ENCODE peak calls at places on chromosome 16, in seven cellular contexts. W is A673, X is HepG2, Y is tibial artery, M is adrenal gland, B is SK-N-SH, O is sigmoid colon. Z is an unnamed sample. For H3K4me1, the result is how much of the 10 kb centered on the place peaks cover.

GRCh38 chr16:27685802-27686201 is 135.9 kb downstream of the KATNIP start:
- DNase-seq in W (no peak), X (no peak), Y (no peak), M (no peak), B (no peak), O (no peak), Z (no peak)

GRCh38 chr16:53509906-53510703 is 7.1 kb upstream of the AKTIP start:
- DNase-seq in W (peak), X (peak), Y (peak), M (peak), B (peak), O (peak), Z (peak)

GRCh38 chr16:24178496-24178895 is 77.6 kb upstream of the CACNG3 start:
- DNase-seq in W (no peak), X (no peak), Y (no peak), M (no peak), B (no peak), O (no peak), Z (no peak)

GRCh38 chr16:85750021-85750826 is 672 bp downstream of the C16orf74 start:
- DNase-seq in W (peak), X (no peak), Y (no peak), M (peak), B (peak), O (no peak), Z (peak)

GRCh38 chr16:48118841-48119240 is 37.0 kb downstream of the ABCC12 start:
- DNase-seq in W (no peak), X (no peak), Y (no peak), M (no peak), B (no peak), O (no peak), Z (no peak)

GRCh38 chr16:86545481-86545880 is 9.6 kb downstream of the MTHFSD start:
- DNase-seq in W (no peak), X (no peak), Y (no peak), M (no peak), B (no peak), O (peak), Z (peak)

GRCh38 chr16:66604376-66605176 is at the start of gene CMTM3:
- DNase-seq in W (peak), X (peak), Y (peak), M (peak), B (peak), O (peak), Z (peak)

GRCh38 chr16:69406780-69407331 is 17.6 kb upstream of the CYB5B start:
- DNase-seq in W (peak), X (peak), Y (no peak), M (no peak), B (no peak), O (no peak), Z (no peak)

GRCh38 chr16:59887856-59888255 is 1153.7 kb upstream of the GOT2 start:
- DNase-seq in W (no peak), X (no peak), Y (no peak), M (no peak), B (no peak), O (no peak), Z (no peak)

GRCh38 chr16:69798466-69798865 is 36.3 kb downstream of the WWP2 start:
- DNase-seq in W (peak), X (no peak), Y (no peak), M (peak), B (no peak), O (no peak), Z (peak)

GRCh38 chr16:75323198-75323597 is 71.8 kb upstream of the BCAR1 start:
- DNase-seq in W (no peak), X (no peak), Y (no peak), M (no peak), B (no peak), O (no peak), Z (no peak)

GRCh38 chr16:70767377-70768204 is 33.4 kb downstream of the VAC14 start:
- DNase-seq in W (no peak), X (no peak), Y (no peak), M (no peak), B (no peak), O (no peak), Z (peak)

GRCh38 chr16:74984670-74985411 is at the start of gene WDR59:
- DNase-seq in W (peak), X (peak), Y (peak), M (peak), B (peak), O (peak), Z (peak)

GRCh38 chr16:22326771-22327445 is 29.7 kb downstream of the POLR3E start:
- DNase-seq in W (no peak), X (no peak), Y (no peak), M (no peak), B (no peak), O (no peak), Z (peak)

GRCh38 chr16:50884066-50884860 is 142.4 kb downstream of the CYLD start:
- DNase-seq in W (peak), X (peak), Y (no peak), M (peak), B (peak), O (no peak), Z (no peak)

GRCh38 chr16:89721644-89722391 is 481 bp downstream of the ZNF276 start:
- DNase-seq in W (peak), X (no peak), Y (peak), M (peak), B (peak), O (no peak), Z (peak)

GRCh38 chr16:67260426-67261063 is 11.8 kb downstream of the SLC9A5 start:
- DNase-seq in W (no peak), X (peak), Y (peak), M (peak), B (peak), O (peak), Z (peak)

GRCh38 chr16:75957870-75958269 is 231.6 kb upstream of the CPHXL start:
- DNase-seq in W (no peak), X (no peak), Y (no peak), M (no peak), B (no peak), O (no peak), Z (no peak)

GRCh38 chr16:58198022-58198683 is at the start of gene CSNK2A2:
- DNase-seq in W (peak), X (peak), Y (peak), M (peak), B (peak), O (peak), Z (peak)

GRCh38 chr16:58195771-58196170 is 2.1 kb downstream of the CSNK2A2 start:
- DNase-seq in W (no peak), X (no peak), Y (no peak), M (no peak), B (no peak), O (no peak), Z (no peak)

GRCh38 chr16:58196898-58197313 is 1.0 kb downstream of the CSNK2A2 start:
- DNase-seq in W (peak), X (no peak), Y (no peak), M (no peak), B (peak), O (no peak), Z (peak)

GRCh38 chr16:58198739-58199411 is 969 bp upstream of the CSNK2A2 start:
- DNase-seq in W (no peak), X (no peak), Y (no peak), M (no peak), B (no peak), O (no peak), Z (no peak)

DNA sequence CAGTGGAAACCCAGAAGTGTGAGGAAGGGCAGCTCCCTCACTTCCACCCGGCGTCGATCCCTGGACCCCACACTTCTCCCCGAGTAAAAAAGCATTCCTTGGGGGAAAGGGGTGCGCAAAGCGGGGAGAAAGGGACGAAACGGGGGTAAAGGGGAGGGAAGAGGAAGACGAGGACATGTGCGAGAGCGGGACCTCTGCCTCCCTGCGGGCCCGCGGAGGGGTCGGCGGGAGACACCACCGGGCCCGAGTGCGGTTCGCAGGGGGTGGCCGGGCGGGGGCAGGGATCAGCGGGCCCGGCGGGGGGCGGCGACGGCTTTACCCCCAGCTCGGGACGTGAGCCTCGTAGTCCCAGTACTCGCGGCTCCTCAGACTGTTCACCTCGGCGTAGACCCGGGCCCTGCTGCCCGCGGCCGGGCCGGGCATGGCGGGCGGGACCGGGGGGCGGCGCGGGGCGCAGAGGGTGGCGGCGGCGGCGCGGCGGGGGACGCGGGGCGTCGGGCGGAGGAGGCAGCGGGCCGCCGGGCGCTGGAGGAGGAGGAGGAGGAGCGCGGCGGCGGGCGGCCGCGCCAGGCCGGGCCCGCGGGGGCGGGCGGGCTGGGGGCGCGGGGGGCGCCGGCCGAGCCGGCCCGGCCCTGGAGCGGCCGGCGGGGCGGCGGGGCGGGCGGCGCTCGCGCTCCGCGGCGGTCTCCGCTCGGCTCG is 443 bp downstream of the CSNK2A2 start:
- DNase-seq in W (no peak), X (no peak), Y (no peak), M (no peak), B (peak), O (no peak), Z (peak)
- TF ChIP-seq CTCF in W (no peak), X (no peak), Y (no peak), M (no peak), B (no peak), O (no peak), Z (no peak)

GRCh38 chr16:10594312-10594950 is 14.0 kb upstream of the EMP2 start:
- DNase-seq in W (no peak), X (no peak), Y (no peak), M (peak), B (no peak), O (no peak), Z (peak)

GRCh38 chr16:10590342-10590741 is 9.9 kb upstream of the EMP2 start:
- DNase-seq in W (no peak), X (no peak), Y (no peak), M (no peak), B (no peak), O (no peak), Z (no peak)

GRCh38 chr16:10589106-10589505 is 8.7 kb upstream of the EMP2 start:
- DNase-seq in W (no peak), X (no peak), Y (no peak), M (no peak), B (no peak), O (no peak), Z (no peak)

GRCh38 chr16:10597184-10597583 is 16.8 kb upstream of the EMP2 start:
- DNase-seq in W (no peak), X (no peak), Y (no peak), M (no peak), B (no peak), O (no peak), Z (peak)

GRCh38 chr16:10592611-10593010 is 12.2 kb upstream of the EMP2 start:
- DNase-seq in W (no peak), X (no peak), Y (no peak), M (no peak), B (no peak), O (no peak), Z (no peak)
- H3K4me1 ChIP-seq in W (under half), X (under half), Y (under half), M (under half), B (under half), O (under half), Z (under half)

GRCh38 chr16:3035289-3035971 is 1.3 kb downstream of the BICDL2 start:
- DNase-seq in W (no peak), X (no peak), Y (no peak), M (no peak), B (no peak), O (no peak), Z (no peak)
- H3K4me3 ChIP-seq in W (no peak), X (no peak), Y (no peak), M (no peak), B (no peak), O (no peak), Z (no peak)

GRCh38 chr16:19662351-19662750 is 55.7 kb downstream of the KNOP1 start:
- DNase-seq in W (no peak), X (peak), Y (no peak), M (no peak), B (no peak), O (no peak), Z (no peak)

GRCh38 chr16:19660432-19660831 is 57.6 kb downstream of the KNOP1 start:
- DNase-seq in W (no peak), X (no peak), Y (no peak), M (no peak), B (no peak), O (no peak), Z (no peak)

GRCh38 chr16:19655242-19655777 is 62.7 kb downstream of the KNOP1 start:
- DNase-seq in W (no peak), X (no peak), Y (no peak), M (no peak), B (peak), O (no peak), Z (no peak)

GRCh38 chr16:19657831-19658230 is 60.2 kb downstream of the KNOP1 start:
- DNase-seq in W (no peak), X (no peak), Y (no peak), M (no peak), B (no peak), O (no peak), Z (no peak)

GRCh38 chr16:19659554-19659953 is 58.5 kb downstream of the KNOP1 start:
- DNase-seq in W (no peak), X (no peak), Y (no peak), M (no peak), B (no peak), O (no peak), Z (no peak)
- TF ChIP-seq CTCF in W (peak), X (peak), Y (no peak), M (no peak), B (no peak), O (no peak), Z (no peak)

DNA sequence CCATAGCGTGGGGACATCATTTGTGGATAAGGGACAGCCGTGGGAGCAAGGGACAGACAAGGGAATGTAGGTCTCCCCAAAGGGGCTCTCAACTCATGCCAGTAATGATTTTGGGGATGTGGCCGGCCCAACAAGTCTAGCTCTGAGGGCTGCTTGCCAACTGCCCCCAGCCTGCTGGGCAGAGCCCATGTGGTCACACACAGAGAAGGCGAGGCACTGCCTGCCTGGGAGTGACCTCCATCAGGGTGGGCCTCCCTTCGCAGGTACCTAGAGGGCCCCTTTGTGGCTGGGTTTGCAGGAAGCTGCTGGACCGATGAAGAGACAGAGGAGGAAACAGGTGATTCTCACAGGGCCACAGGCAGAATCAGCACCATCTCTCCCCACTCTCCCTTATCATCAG is 177.1 kb downstream of the C16orf78 start:
- DNase-seq in W (no peak), X (no peak), Y (no peak), M (no peak), B (no peak), O (no peak), Z (no peak)
- H3K4me1 ChIP-seq in W (under half), X (under half), Y (under half), M (under half), B (under half), O (under half), Z (under half)

GRCh38 chr16:1492923-1493745 is at the start of gene TELO2:
- DNase-seq in W (peak), X (peak), Y (peak), M (peak), B (peak), O (peak), Z (peak)

GRCh38 chr16:1495281-1496262 is 2.4 kb downstream of the TELO2 start:
- DNase-seq in W (no peak), X (no peak), Y (no peak), M (no peak), B (no peak), O (no peak), Z (no peak)

GRCh38 chr16:1493746-1494094 is 560 bp downstream of the TELO2 start:
- DNase-seq in W (peak), X (no peak), Y (no peak), M (peak), B (no peak), O (no peak), Z (peak)

GRCh38 chr16:1494129-1494640 is 1.0 kb downstream of the TELO2 start:
- DNase-seq in W (peak), X (peak), Y (peak), M (peak), B (peak), O (peak), Z (peak)

GRCh38 chr16:1494711-1495110 is 1.6 kb downstream of the TELO2 start:
- DNase-seq in W (no peak), X (no peak), Y (no peak), M (no peak), B (no peak), O (peak), Z (no peak)
- H3K4me3 ChIP-seq in W (peak), X (no peak), Y (peak), M (no peak), B (no peak), O (no peak), Z (peak)

GRCh38 chr16:30774367-30775130 is 12.4 kb downstream of the RNF40 start:
- DNase-seq in W (no peak), X (no peak), Y (no peak), M (peak), B (no peak), O (no peak), Z (peak)
- TF ChIP-seq CTCF in W (no peak), X (no peak), Y (no peak), M (no peak), B (no peak), O (no peak), Z (no peak)

GRCh38 chr16:30335598-30336474 is 19.3 kb downstream of the CD2BP2 start:
- DNase-seq in W (no peak), X (peak), Y (no peak), M (peak), B (no peak), O (peak), Z (peak)

GRCh38 chr16:30346286-30346685 is 8.8 kb downstream of the CD2BP2 start:
- DNase-seq in W (no peak), X (no peak), Y (no peak), M (no peak), B (no peak), O (no peak), Z (no peak)

GRCh38 chr16:30342751-30343490 is 12.2 kb downstream of the CD2BP2 start:
- DNase-seq in W (no peak), X (no peak), Y (no peak), M (no peak), B (no peak), O (no peak), Z (peak)

DNA sequence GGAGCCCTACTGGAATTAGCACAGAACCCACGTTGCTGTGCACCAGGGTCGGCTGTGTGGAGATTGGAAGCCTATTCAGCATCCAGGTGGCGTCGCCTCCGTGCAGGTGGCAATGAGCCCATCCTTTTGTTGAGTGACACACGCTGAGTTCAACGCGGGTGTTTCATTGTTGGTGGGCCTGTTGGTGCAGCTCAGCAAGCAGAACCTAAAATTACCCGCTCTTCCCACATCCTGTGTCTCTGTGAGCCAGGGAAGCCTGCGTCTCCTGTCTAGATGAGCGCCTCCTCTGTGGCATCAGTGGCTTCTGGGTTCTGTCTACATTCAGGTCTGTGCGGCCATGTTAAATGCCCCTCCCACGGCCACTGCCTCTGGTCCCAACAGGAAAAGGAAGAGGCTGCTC is 14.5 kb downstream of the CD2BP2 start:
- DNase-seq in W (no peak), X (no peak), Y (no peak), M (no peak), B (no peak), O (no peak), Z (no peak)
- H3K4me1 ChIP-seq in W (under half), X (under half), Y (under half), M (under half), B (under half), O (under half), Z (under half)

GRCh38 chr16:20878682-20879147 is 21.4 kb downstream of the DCUN1D3 start:
- DNase-seq in W (no peak), X (peak), Y (no peak), M (no peak), B (no peak), O (no peak), Z (no peak)

GRCh38 chr16:20880867-20881866 is 19.0 kb downstream of the DCUN1D3 start:
- DNase-seq in W (no peak), X (peak), Y (no peak), M (no peak), B (no peak), O (no peak), Z (peak)

GRCh38 chr16:20875358-20875656 is 24.9 kb downstream of the DCUN1D3 start:
- DNase-seq in W (no peak), X (no peak), Y (no peak), M (no peak), B (no peak), O (no peak), Z (no peak)

GRCh38 chr16:20883554-20884239 is 16.5 kb downstream of the DCUN1D3 start:
- DNase-seq in W (no peak), X (no peak), Y (no peak), M (no peak), B (no peak), O (no peak), Z (peak)

DNA sequence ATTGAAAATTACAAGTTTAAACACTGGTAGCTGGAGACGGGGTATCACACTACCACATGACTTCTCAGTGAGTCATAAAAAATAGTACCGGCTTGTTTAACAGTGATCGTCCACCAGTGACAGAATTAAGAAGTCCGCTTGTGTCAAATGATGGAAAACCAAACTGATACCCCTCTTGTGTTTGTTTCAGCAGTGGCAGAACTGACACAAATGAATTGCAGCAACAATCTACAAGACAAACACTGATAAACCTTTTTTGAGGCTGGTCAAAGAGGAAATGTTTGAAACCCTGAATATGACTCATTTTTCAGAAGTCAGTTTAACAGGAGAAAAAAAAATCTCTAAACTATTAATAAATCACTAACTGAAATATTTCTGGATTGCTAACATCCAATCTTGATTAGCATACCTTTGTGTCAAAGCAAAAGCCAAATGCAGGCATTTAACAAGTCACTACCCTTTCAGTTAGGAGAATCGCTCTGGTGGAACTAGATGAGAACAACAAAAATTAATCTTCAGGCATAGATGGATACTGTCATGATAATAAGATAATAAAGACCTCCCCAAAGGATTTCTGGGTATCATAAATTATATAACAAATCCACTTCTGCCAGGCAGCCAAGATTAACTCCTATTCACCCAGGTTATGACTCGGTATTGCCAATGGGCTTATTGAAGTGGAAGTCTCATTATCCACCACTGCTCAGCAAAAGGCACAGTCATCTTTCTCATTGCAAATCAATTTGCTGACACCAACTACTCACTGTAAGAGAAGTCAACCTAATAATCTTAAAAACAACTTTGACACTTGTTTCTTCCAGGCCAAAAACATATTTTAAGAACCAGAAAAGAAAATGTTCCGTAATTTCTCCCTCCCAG is 20.7 kb downstream of the DCUN1D3 start:
- DNase-seq in W (no peak), X (peak), Y (no peak), M (no peak), B (no peak), O (no peak), Z (peak)
- H3K4me3 ChIP-seq in W (no peak), X (no peak), Y (peak), M (no peak), B (peak), O (no peak), Z (peak)

GRCh38 chr16:5451641-5452040 is 354.0 kb upstream of the EEF2KMT start:
- DNase-seq in W (no peak), X (no peak), Y (no peak), M (no peak), B (no peak), O (no peak), Z (no peak)
- TF ChIP-seq CTCF in W (no peak), X (no peak), Y (no peak), M (no peak), B (no peak), O (no peak), Z (no peak)